ENCODE peak calls at places on chromosomes 12 and 14, in seven cellular contexts. Z is A549; H is naive thymus-derived CD8-positive, alpha-beta T cell; L is AG08395; T is stimulated activated CD4-positive, alpha-beta T cell treated with anti-CD3 and anti-CD28 coated beads, Interleukin-1b, Interleukin-23, amount 100 ng/mL, for 24 hours; D is mesothelial cell of epicardium; W is CD8-positive, alpha-beta memory T cell. Q is an unnamed sample.

GRCh38 chr12:105946541-105946940 is 192.2 kb downstream of the NUAK1 start:
- DNase-seq in L (no peak), H (no peak), D (no peak), Z (no peak), W (no peak), T (no peak), Q (no peak)

GRCh38 chr12:53578783-53579182 is 47.4 kb downstream of the ATF7 start:
- DNase-seq in H (no peak), Z (no peak), T (no peak), W (no peak), D (no peak), L (no peak), Q (no peak)

GRCh38 chr14:103517626-103518415 is 4.8 kb downstream of the CKB start:
- DNase-seq in L (peak; percentile 19), H (no peak), Z (no peak), T (no peak), W (no peak), D (no peak), Q (no peak)

GRCh38 chr14:50829472-50830043 is 1.4 kb downstream of the NIN start:
- DNase-seq in D (no peak), Z (no peak), L (no peak), H (no peak), W (no peak), T (no peak), Q (no peak)

GRCh38 chr12:18906354-18906753 is 168.4 kb downstream of the CAPZA3 start:
- DNase-seq in T (no peak), W (no peak), D (no peak), H (no peak), Z (no peak), L (no peak), Q (no peak)

GRCh38 chr12:93742086-93742934 is 65.1 kb downstream of the CRADD start:
- DNase-seq in L (peak; percentile 78), W (peak; percentile 52), H (peak; percentile 34), Z (peak; percentile 81), T (peak; percentile 14), D (peak; percentile 40), Q (peak; percentile 85)

GRCh38 chr14:94907626-94908261 is 137.8 kb upstream of the GSC start:
- DNase-seq in W (no peak), T (no peak), H (no peak), Z (no peak), L (no peak), D (no peak), Q (no peak)

GRCh38 chr12:57233357-57234232 is 4.1 kb downstream of the SHMT2 start:
- DNase-seq in L (no peak), Z (no peak), D (no peak), T (no peak), H (no peak), W (no peak), Q (peak; percentile 21)

GRCh38 chr12:4027412-4027811 is 154.2 kb upstream of the PARP11 start:
- DNase-seq in H (peak; percentile 57), Z (no peak), W (peak; percentile 65), L (no peak), T (peak; percentile 37), D (no peak), Q (no peak)

GRCh38 chr14:66508846-66509621 is 1.1 kb downstream of the GPHN start:
- DNase-seq in T (peak; percentile 44), L (peak; percentile 3), D (peak; percentile 20), Z (peak; percentile 13), H (peak; percentile 38), W (peak; percentile 36), Q (peak; percentile 38)

GRCh38 chr12:95648990-95649791 is 97.9 kb upstream of the USP44 start:
- DNase-seq in Z (peak; percentile 91), L (peak; percentile 45), D (no peak), H (no peak), T (no peak), W (no peak), Q (no peak)

GRCh38 chr14:94685166-94685581 is 73.0 kb downstream of the SERPINA3 start:
- DNase-seq in Z (peak; percentile 23), T (no peak), H (no peak), L (no peak), D (no peak), W (no peak), Q (no peak)

GRCh38 chr12:66965613-66966012 is 286.7 kb upstream of the GRIP1 start:
- DNase-seq in H (no peak), Z (no peak), D (no peak), W (no peak), T (no peak), L (no peak), Q (no peak)

GRCh38 chr12:19369691-19370148 is 69.6 kb upstream of the AEBP2 start:
- DNase-seq in W (no peak), L (peak; percentile 28), D (no peak), H (no peak), Z (no peak), T (no peak), Q (peak; percentile 65)

GRCh38 chr12:130954544-130954831 is 781 bp downstream of the ADGRD1 start:
- DNase-seq in D (no peak), L (no peak), W (no peak), H (no peak), T (no peak), Z (no peak), Q (no peak)

GRCh38 chr12:57372233-57372632 is 58.6 kb downstream of the R3HDM2 start:
- DNase-seq in L (no peak), D (no peak), H (no peak), W (no peak), Z (peak; percentile 85), T (no peak), Q (peak; percentile 68)

GRCh38 chr14:60736494-60736893 is 1.9 kb downstream of the MNAT1 start:
- DNase-seq in D (no peak), H (no peak), L (peak; percentile 48), Z (peak; percentile 18), W (no peak), T (no peak), Q (peak; percentile 36)